ENCODE peak calls at places on chromosomes 3 and 15, in seven cellular contexts. D is head of caudate nucleus, P is HEK293T, B is NCI-H1105, S is cardiac fibroblast, T is heart left ventricle, I is amygdala. J is an unnamed sample.

GRCh38 chr3:42747581-42747980 is 25.5 kb downstream of the CCDC13 start:
- DNase-seq in I (no peak), D (peak), P (no peak), T (no peak), S (no peak), B (no peak), J (peak)

GRCh38 chr3:10263549-10264363 is 15.5 kb downstream of the TATDN2 start:
- DNase-seq in D (no peak), T (no peak), B (no peak), I (no peak), S (peak), P (peak), J (no peak)

GRCh38 chr3:112308151-112308911 is 14.3 kb upstream of the SLC9C1 start:
- DNase-seq in P (no peak), D (no peak), T (no peak), I (no peak), B (no peak), S (peak), J (no peak)

GRCh38 chr3:108552267-108553159 is 36.7 kb downstream of the CIP2A start:
- DNase-seq in P (no peak), B (peak), D (no peak), T (no peak), I (no peak), S (peak), J (no peak)

GRCh38 chr3:27993061-27993460 is 248.4 kb upstream of the CMC1 start:
- DNase-seq in B (peak), D (no peak), S (no peak), P (no peak), T (no peak), I (no peak), J (no peak)

GRCh38 chr15:24917431-24917830 is 37.4 kb upstream of the SNRPN start:
- DNase-seq in S (no peak), P (no peak), T (no peak), D (no peak), B (no peak), I (no peak), J (no peak)

GRCh38 chr15:75921732-75922703 is 18.3 kb downstream of the FBXO22 start:
- DNase-seq in P (peak), I (no peak), T (peak), D (no peak), S (peak), B (no peak), J (no peak)

GRCh38 chr15:27673766-27674445 is 425.2 kb downstream of the OCA2 start:
- DNase-seq in B (no peak), I (no peak), D (no peak), P (no peak), S (no peak), T (no peak), J (no peak)

GRCh38 chr15:22949074-22949547 is 31.1 kb downstream of the CYFIP1 start:
- DNase-seq in I (no peak), B (no peak), D (no peak), S (peak), T (peak), P (peak), J (no peak)

GRCh38 chr3:131610174-131610573 is 107.4 kb upstream of the MRPL3 start:
- DNase-seq in S (no peak), I (no peak), D (no peak), T (no peak), P (no peak), B (no peak), J (no peak)

GRCh38 chr3:58366699-58367098 is 34.0 kb downstream of the PXK start:
- DNase-seq in T (no peak), I (no peak), S (peak), D (no peak), B (no peak), P (no peak), J (no peak)

GRCh38 chr15:34514251-34514760 is 69.1 kb downstream of the GOLGA8B start:
- DNase-seq in S (peak), B (no peak), P (peak), I (no peak), T (peak), D (peak), J (no peak)

GRCh38 chr15:77784361-77785292 is 151.9 kb upstream of the LINGO1 start:
- DNase-seq in D (no peak), S (peak), T (no peak), P (peak), B (no peak), I (no peak), J (no peak)

J was measured in nucleus accumbens.